ENCODE peak calls at places on chromosomes 12 and 14, in four cellular contexts. H, B, R and E are unnamed samples.

GRCh38 chr14:100786131-100786530 is 39.8 kb upstream of the MEG3 start:
- DNase-seq in H (no peak), B (no peak), R (peak), E (no peak)

GRCh38 chr12:102960766-102961487 is 3.5 kb downstream of the ASCL1 start:
- DNase-seq in B (no peak), H (peak), R (peak), E (no peak)

GRCh38 chr12:74537126-74537706 is 419 bp upstream of the ATXN7L3B start:
- DNase-seq in B (no peak), R (no peak), H (peak), E (no peak)

GRCh38 chr14:74240794-74241610 is 1.8 kb downstream of the VSX2 start:
- DNase-seq in B (no peak), R (no peak), H (no peak), E (no peak)

GRCh38 chr12:126582231-126582630 is 1517.0 kb downstream of the AACS start:
- DNase-seq in H (peak), B (no peak), R (no peak), E (no peak)

GRCh38 chr14:87133073-87133815 is 859.7 kb downstream of the GALC start:
- DNase-seq in H (no peak), B (no peak), R (no peak), E (no peak)

GRCh38 chr14:64388533-64389243 is 535 bp downstream of the MTHFD1 start:
- DNase-seq in R (no peak), B (no peak), H (peak), E (no peak)

GRCh38 chr14:91744068-91744480 is 12.2 kb upstream of the CATSPERB start:
- DNase-seq in R (no peak), B (no peak), H (no peak), E (no peak)

GRCh38 chr12:88994537-88994936 is 357.8 kb downstream of the DUSP6 start:
- DNase-seq in H (no peak), B (no peak), R (no peak), E (no peak)

GRCh38 chr12:108498136-108498535 is 16.9 kb upstream of the FICD start:
- DNase-seq in B (no peak), H (no peak), R (no peak), E (no peak)

GRCh38 chr14:19799880-19800279 is 3.7 kb upstream of the OR4N2 start:
- DNase-seq in R (no peak), B (no peak), H (no peak), E (no peak)

GRCh38 chr14:68140111-68140741 is 320.6 kb downstream of the RAD51B start:
- DNase-seq in R (no peak), H (no peak), B (peak), E (no peak)

GRCh38 chr12:121602766-121603165 is 21.9 kb upstream of the KDM2B start:
- DNase-seq in R (no peak), B (no peak), H (no peak), E (no peak)

GRCh38 chr14:94079891-94080605 is 954 bp downstream of the DDX24 start:
- DNase-seq in H (no peak), B (no peak), R (no peak), E (no peak)

GRCh38 chr12:77058740-77059139 is 6.6 kb downstream of the E2F7 start:
- DNase-seq in H (no peak), B (no peak), R (no peak), E (no peak)

GRCh38 chr14:97640031-97640430 is 842.8 kb downstream of the VRK1 start:
- DNase-seq in B (no peak), R (no peak), H (no peak), E (no peak)

GRCh38 chr14:23910081-23910875 is 43.3 kb upstream of the DHRS4 start:
- DNase-seq in H (peak), B (no peak), R (no peak), E (peak)

GRCh38 chr12:54420766-54421144 is 1.7 kb upstream of the ITGA5 start:
- DNase-seq in R (no peak), H (no peak), B (no peak), E (no peak)

GRCh38 chr12:75666126-75666979 is 154.9 kb upstream of the KRR1 start:
- DNase-seq in H (no peak), R (no peak), B (no peak), E (no peak)

GRCh38 chr14:89206426-89206825 is 210.6 kb downstream of the FOXN3 start:
- DNase-seq in H (no peak), R (no peak), B (no peak), E (no peak)

GRCh38 chr12:115898670-115899069 is 378.8 kb downstream of the MED13L start:
- DNase-seq in R (no peak), B (no peak), H (no peak), E (no peak)

GRCh38 chr12:31106101-31106803 is 32.6 kb downstream of the DDX11 start:
- DNase-seq in B (no peak), R (no peak), H (no peak), E (no peak)